ENCODE peak calls at places on chromosomes 1 and 21, in six cellular contexts. U is left ventricle myocardium inferior; W is NCI-H1694; T is activated CD4-positive, CD25-positive, alpha-beta regulatory T cell treated with anti-CD3 and anti-CD28 coated beads, Interleukin-2, amount 50 U/mL, for 72 hours; Q is nucleus accumbens; D is cardiac muscle cell. Z is an unnamed sample.

GRCh38 chr1:234899041-234899787 is 229.4 kb downstream of the TOMM20 start:
- DNase-seq in U (no peak), W (no peak), T (no peak), Q (no peak), D (peak; percentile 62), Z (no peak)

GRCh38 chr1:228037401-228038386 is 30.9 kb downstream of the WNT3A start:
- DNase-seq in U (no peak), W (no peak), T (peak; percentile 56), Q (no peak), D (peak; percentile 47), Z (no peak)

GRCh38 chr1:19569786-19570185 is 74.3 kb upstream of the NBL1 start:
- DNase-seq in U (no peak), W (no peak), T (no peak), Q (no peak), D (peak; percentile 18), Z (no peak)

GRCh38 chr1:208757846-208758245 is 513.7 kb upstream of the PLXNA2 start:
- DNase-seq in U (no peak), W (no peak), T (no peak), Q (no peak), D (no peak), Z (no peak)

GRCh38 chr1:84827566-84827965 is 65.4 kb downstream of the LPAR3 start:
- DNase-seq in U (no peak), W (no peak), T (no peak), Q (no peak), D (no peak), Z (no peak)

GRCh38 chr1:244654284-244655038 is 1.5 kb downstream of the DESI2 start:
- DNase-seq in U (no peak), W (no peak), T (no peak), Q (no peak), D (peak; percentile 6), Z (no peak)

GRCh38 chr1:203040518-203041275 is 14.4 kb downstream of the PPFIA4 start:
- DNase-seq in U (no peak), W (no peak), T (no peak), Q (no peak), D (no peak), Z (no peak)

GRCh38 chr1:2973661-2974593 is 47.3 kb upstream of the ACTRT2 start:
- DNase-seq in U (no peak), W (no peak), T (no peak), Q (no peak), D (no peak), Z (no peak)

GRCh38 chr1:209805875-209806760 is at the start of gene IRF6:
- DNase-seq in U (peak; percentile 75), W (no peak), T (peak; percentile 65), Q (no peak), D (peak; percentile 83), Z (no peak)

GRCh38 chr1:219659682-219660081 is 46.8 kb upstream of the ZC3H11B start:
- DNase-seq in U (no peak), W (no peak), T (no peak), Q (no peak), D (peak; percentile 44), Z (no peak)

GRCh38 chr1:17306407-17306806 is 1.6 kb upstream of the PADI4 start:
- DNase-seq in U (no peak), W (no peak), T (no peak), Q (no peak), D (no peak), Z (no peak)

GRCh38 chr1:233722212-233722979 is 108.5 kb downstream of the KCNK1 start:
- DNase-seq in U (no peak), W (no peak), T (no peak), Q (no peak), D (no peak), Z (no peak)

GRCh38 chr1:9095818-9096217 is 26.4 kb upstream of the SLC2A5 start:
- DNase-seq in U (no peak), W (no peak), T (no peak), Q (no peak), D (no peak), Z (no peak)

GRCh38 chr1:169427081-169427611 is at the start of gene CCDC181:
- DNase-seq in U (peak; percentile 55), W (peak; percentile 88), T (peak; percentile 63), Q (peak; percentile 54), D (peak; percentile 75), Z (peak; percentile 95)

GRCh38 chr1:92695104-92695503 is 89.8 kb downstream of the EVI5 start:
- DNase-seq in U (no peak), W (no peak), T (no peak), Q (no peak), D (no peak), Z (peak; percentile 34)

GRCh38 chr1:233211595-233211994 is 83.9 kb downstream of the PCNX2 start:
- DNase-seq in U (no peak), W (no peak), T (no peak), Q (no peak), D (no peak), Z (no peak)

GRCh38 chr21:45152265-45152746 is 77.9 kb downstream of the ADARB1 start:
- DNase-seq in U (peak; percentile 33), W (no peak), T (peak; percentile 52), Q (no peak), D (no peak), Z (peak; percentile 56)

GRCh38 chr1:40303051-40303771 is 13.9 kb downstream of the COL9A2 start:
- DNase-seq in U (no peak), W (no peak), T (no peak), Q (no peak), D (no peak), Z (no peak)

GRCh38 chr1:170548497-170548896 is 16.5 kb downstream of the GORAB start:
- DNase-seq in U (no peak), W (no peak), T (no peak), Q (no peak), D (no peak), Z (no peak)

GRCh38 chr1:155513300-155513926 is 49.2 kb downstream of the ASH1L start:
- DNase-seq in U (no peak), W (no peak), T (no peak), Q (no peak), D (peak; percentile 38), Z (no peak)

GRCh38 chr1:117284408-117285215 is 73.9 kb upstream of the VTCN1 start:
- DNase-seq in U (no peak), W (peak; percentile 76), T (no peak), Q (no peak), D (peak; percentile 73), Z (peak; percentile 90)

GRCh38 chr21:44314561-44314960 is 14.7 kb downstream of the PFKL start:
- DNase-seq in U (no peak), W (no peak), T (no peak), Q (no peak), D (no peak), Z (no peak)

GRCh38 chr1:164141717-164142268 is 417.2 kb upstream of the PBX1 start:
- DNase-seq in U (no peak), W (no peak), T (no peak), Q (no peak), D (no peak), Z (no peak)

GRCh38 chr21:38780879-38781278 is 24.9 kb upstream of the ETS2 start:
- DNase-seq in U (no peak), W (no peak), T (no peak), Q (no peak), D (no peak), Z (no peak)

GRCh38 chr1:63828322-63829044 is 54.7 kb downstream of the ROR1 start:
- DNase-seq in U (no peak), W (peak; percentile 36), T (no peak), Q (no peak), D (no peak), Z (no peak)

GRCh38 chr1:168907053-168907452 is 178.0 kb upstream of the DPT start:
- DNase-seq in U (no peak), W (no peak), T (no peak), Q (no peak), D (no peak), Z (no peak)

GRCh38 chr1:29236993-29237905 is 927 bp downstream of the PTPRU start:
- DNase-seq in U (peak; percentile 47), W (no peak), T (no peak), Q (no peak), D (peak; percentile 75), Z (no peak)

GRCh38 chr1:207495816-207496792 is at the start of gene CR1:
- DNase-seq in U (peak; percentile 36), W (no peak), T (peak; percentile 30), Q (no peak), D (peak; percentile 35), Z (no peak)

GRCh38 chr1:236754525-236755210 is 40.4 kb upstream of the MTR start:
- DNase-seq in U (no peak), W (no peak), T (no peak), Q (no peak), D (no peak), Z (no peak)

GRCh38 chr1:22710688-22711024 is at the start of gene EPHB2:
- DNase-seq in U (peak; percentile 34), W (no peak), T (no peak), Q (no peak), D (no peak), Z (peak; percentile 26)

GRCh38 chr1:27496604-27497155 is 6.7 kb upstream of the WASF2 start:
- DNase-seq in U (peak; percentile 50), W (no peak), T (no peak), Q (no peak), D (peak; percentile 82), Z (peak; percentile 58)

GRCh38 chr1:71593523-71593922 is 512.7 kb upstream of the ZRANB2 start:
- DNase-seq in U (no peak), W (no peak), T (no peak), Q (no peak), D (peak; percentile 1), Z (no peak)

GRCh38 chr1:181104042-181104789 is 15.7 kb downstream of the IER5 start:
- DNase-seq in U (no peak), W (no peak), T (no peak), Q (no peak), D (peak; percentile 36), Z (no peak)

GRCh38 chr1:64469614-64469976 is 334 bp upstream of the CACHD1 start:
- DNase-seq in U (peak; percentile 14), W (no peak), T (no peak), Q (no peak), D (peak; percentile 14), Z (no peak)

GRCh38 chr21:42513985-42514882 is 582 bp downstream of the SLC37A1 start:
- DNase-seq in U (peak; percentile 58), W (peak; percentile 8), T (peak; percentile 67), Q (no peak), D (peak; percentile 25), Z (no peak)

GRCh38 chr1:7289694-7290093 is 481.4 kb upstream of the VAMP3 start:
- DNase-seq in U (no peak), W (no peak), T (no peak), Q (no peak), D (no peak), Z (no peak)

GRCh38 chr1:102102276-102102780 is 105.6 kb upstream of the OLFM3 start:
- DNase-seq in U (no peak), W (no peak), T (no peak), Q (no peak), D (no peak), Z (no peak)

GRCh38 chr1:92459871-92460320 is 26.8 kb downstream of the GFI1 start:
- DNase-seq in U (no peak), W (no peak), T (no peak), Q (no peak), D (peak; percentile 23), Z (no peak)